ENCODE peak calls at places on chromosomes 6 and 20, in five cellular contexts. E is K562, O is HepG2, S is H1, G is GM12878. M is an unnamed sample. For H3K27me3, the result is how much of the 10 kb centered on the place peaks cover.

GRCh38 chr6:167699141-167700036 is 127.3 kb upstream of the AFDN start:
- DNase-seq in G (peak), E (no peak), O (no peak), S (no peak), M (no peak)

GRCh38 chr6:52733172-52733571 is 30.1 kb downstream of the GSTA2 start:
- DNase-seq in E (no peak), G (no peak), O (no peak), S (no peak), M (no peak)

GRCh38 chr6:133761706-133762105 is 127.2 kb upstream of the TCF21 start:
- DNase-seq in G (no peak), E (no peak), S (no peak), O (no peak), M (no peak)

GRCh38 chr6:27630727-27631613 is 158.1 kb upstream of the ZNF184 start:
- DNase-seq in E (peak), O (peak), G (peak), S (peak), M (peak)

GRCh38 chr6:40996591-40997247 is 42.3 kb downstream of the UNC5CL start:
- DNase-seq in S (no peak), G (no peak), E (no peak), O (peak), M (peak)

GRCh38 chr6:34021839-34022190 is 124.1 kb downstream of the GRM4 start:
- DNase-seq in S (no peak), E (no peak), O (no peak), G (no peak), M (no peak)

GRCh38 chr6:113047148-113047547 is 700.0 kb downstream of the RFPL4B start:
- DNase-seq in G (no peak), S (no peak), O (no peak), E (no peak), M (no peak)

GRCh38 chr6:41976794-41977484 is 35.3 kb upstream of the CCND3 start:
- DNase-seq in S (no peak), G (no peak), E (peak), O (peak), M (no peak)

GRCh38 chr20:51525241-51526104 is 17.0 kb downstream of the NFATC2 start:
- DNase-seq in O (no peak), E (peak), G (no peak), S (no peak), M (no peak)

GRCh38 chr20:51523276-51524013 is 19.1 kb downstream of the NFATC2 start:
- DNase-seq in O (no peak), G (no peak), E (no peak), S (no peak), M (no peak)

GRCh38 chr20:51528263-51529026 is 14.1 kb downstream of the NFATC2 start:
- DNase-seq in S (no peak), O (no peak), E (no peak), G (no peak), M (no peak)

GRCh38 chr20:51526754-51527153 is 15.8 kb downstream of the NFATC2 start:
- DNase-seq in G (no peak), O (no peak), E (no peak), S (no peak), M (no peak)

GRCh38 chr20:51526105-51526470 is 16.4 kb downstream of the NFATC2 start:
- DNase-seq in O (no peak), S (no peak), E (no peak), G (no peak), M (no peak)
- TF ChIP-seq CREB1 in O (no peak), S (no peak), E (no peak), G (no peak), M (no peak)

GRCh38 chr20:20694591-20694990 is 17.9 kb downstream of the RALGAPA2 start:
- DNase-seq in G (no peak), S (no peak), E (no peak), O (no peak), M (no peak)
- H3K27me3 ChIP-seq in G (under half), S (under half), E (under half), O (under half), M (under half)

GRCh38 chr20:37902504-37903313 is at the start of gene VSTM2L:
- DNase-seq in O (no peak), G (no peak), S (no peak), E (peak), M (peak)
- TF ChIP-seq CREB1 in O (no peak), G (no peak), S (no peak), E (no peak), M (no peak)

GRCh38 chr20:37763105-37763504 is 69.3 kb downstream of the CTNNBL1 start:
- DNase-seq in S (no peak), G (no peak), O (no peak), E (no peak), M (no peak)
- H3K27me3 ChIP-seq in S (under half), G (under half), O (under half), E (under half), M (under half)

GRCh38 chr6:73903155-73903554 is 207.2 kb downstream of the CD109 start:
- DNase-seq in E (no peak), S (no peak), O (no peak), G (no peak), M (no peak)

GRCh38 chr6:73898599-73898998 is 202.6 kb downstream of the CD109 start:
- DNase-seq in E (no peak), O (no peak), G (no peak), S (no peak), M (peak)

GRCh38 chr6:73901986-73902385 is 206.0 kb downstream of the CD109 start:
- DNase-seq in G (no peak), O (no peak), E (no peak), S (no peak), M (no peak)

DNA sequence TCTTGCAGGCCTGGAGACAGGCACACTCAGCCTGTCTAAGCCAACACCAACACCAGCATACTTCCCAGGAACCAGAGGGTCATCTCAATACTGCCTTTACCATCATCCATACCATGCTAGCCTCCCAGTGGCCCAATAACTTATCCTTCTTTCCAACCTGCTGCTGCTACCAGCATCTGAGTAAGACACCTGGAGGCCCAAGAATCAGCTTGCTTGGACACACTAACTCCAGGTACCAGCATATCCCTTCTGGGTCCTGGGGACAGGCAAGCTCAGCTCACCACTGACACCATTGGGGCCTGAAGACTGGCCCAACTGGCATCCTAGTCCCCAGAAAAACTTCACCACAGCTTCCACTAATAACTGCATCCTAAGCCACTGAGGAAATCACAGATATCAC is 205.3 kb downstream of the CD109 start:
- DNase-seq in G (no peak), S (no peak), O (no peak), E (no peak), M (no peak)
- TF ChIP-seq CREB1 in G (no peak), S (no peak), O (no peak), E (no peak), M (no peak)

GRCh38 chr20:56860413-56860812 is 231.3 kb downstream of the TFAP2C start:
- DNase-seq in E (no peak), G (no peak), S (no peak), O (no peak), M (no peak)
- H3K27me3 ChIP-seq in E (under half), G (under half), S (under half), O (under half), M (under half)

GRCh38 chr20:11000416-11000815 is 326.6 kb upstream of the JAG1 start:
- DNase-seq in E (no peak), S (no peak), G (no peak), O (no peak), M (no peak)

GRCh38 chr20:10998476-10998875 is 324.7 kb upstream of the JAG1 start:
- DNase-seq in E (no peak), O (no peak), S (no peak), G (no peak), M (no peak)

GRCh38 chr20:11003341-11003740 is 329.5 kb upstream of the JAG1 start:
- DNase-seq in S (no peak), E (no peak), O (no peak), G (no peak), M (no peak)

GRCh38 chr20:11001767-11002540 is 328.2 kb upstream of the JAG1 start:
- DNase-seq in S (peak), O (peak), E (no peak), G (no peak), M (no peak)
- TF ChIP-seq CREB1 in S (no peak), O (no peak), E (no peak), G (no peak), M (no peak)

GRCh38 chr6:12968839-12969558 is 252.4 kb downstream of the PHACTR1 start:
- DNase-seq in S (no peak), O (no peak), G (no peak), E (no peak), M (no peak)
- H3K27me3 ChIP-seq in S (under half), O (under half), G (under half), E (under half), M (under half)

GRCh38 chr20:53642196-53643030 is 48.8 kb upstream of the ZNF217 start:
- DNase-seq in O (peak), E (peak), G (no peak), S (no peak), M (peak)
- TF ChIP-seq CREB1 in O (peak), E (no peak), G (no peak), S (no peak), M (no peak)